ENCODE peak calls at places on chromosomes 5 and 9, in six cellular contexts. X is GM12878, W is HepG2, N is H1, H is SK-N-SH, U is K562. L is an unnamed sample.
A peak's percentile ranks its signal among the peaks of the same experiment; 100 is the strongest.

GRCh38 chr5:40681351-40682311 is 1.9 kb downstream of the PTGER4 start:
- DNase-seq in X (no peak), W (no peak), N (peak; percentile 71), H (peak; percentile 16), U (no peak), L (no peak)

GRCh38 chr9:121954477-121955175 is 138.5 kb downstream of the TTLL11 start:
- DNase-seq in X (no peak), W (no peak), N (no peak), H (peak; percentile 46), U (no peak), L (no peak)

GRCh38 chr9:129237195-129237611 is 59.1 kb upstream of the IER5L start:
- DNase-seq in X (no peak), W (no peak), N (no peak), H (no peak), U (peak; percentile 54), L (no peak)

GRCh38 chr5:3845249-3845648 is 249.6 kb downstream of the IRX1 start:
- DNase-seq in X (no peak), W (peak; percentile 7), N (no peak), H (no peak), U (no peak), L (no peak)

GRCh38 chr5:62315376-62316049 is 9.5 kb downstream of the KIF2A start:
- DNase-seq in X (no peak), W (no peak), N (no peak), H (no peak), U (no peak), L (no peak)

GRCh38 chr9:121286973-121287721 is 19.2 kb downstream of the GSN start:
- DNase-seq in X (no peak), W (peak; percentile 86), N (peak; percentile 77), H (no peak), U (peak; percentile 90), L (peak; percentile 98)

GRCh38 chr5:80399553-80400239 is 8.2 kb upstream of the ZFYVE16 start:
- DNase-seq in X (peak; percentile 43), W (peak; percentile 11), N (no peak), H (peak; percentile 16), U (peak; percentile 11), L (no peak)

GRCh38 chr5:141672071-141672855 is 9.8 kb downstream of the ARAP3 start:
- DNase-seq in X (no peak), W (no peak), N (no peak), H (no peak), U (no peak), L (no peak)

GRCh38 chr5:51201024-51201423 is 182.2 kb upstream of the ISL1 start:
- DNase-seq in X (no peak), W (no peak), N (no peak), H (no peak), U (no peak), L (no peak)

GRCh38 chr9:125659954-125660353 is 47.1 kb downstream of the MAPKAP1 start:
- DNase-seq in X (no peak), W (no peak), N (no peak), H (no peak), U (no peak), L (no peak)

GRCh38 chr9:121819511-121820231 is 168.2 kb downstream of the DAB2IP start:
- DNase-seq in X (no peak), W (no peak), N (no peak), H (peak; percentile 89), U (no peak), L (no peak)

GRCh38 chr9:4555251-4555650 is 65.0 kb downstream of the SLC1A1 start:
- DNase-seq in X (no peak), W (no peak), N (no peak), H (no peak), U (no peak), L (peak; percentile 34)

GRCh38 chr5:76468625-76469410 is 65.7 kb downstream of the IQGAP2 start:
- DNase-seq in X (no peak), W (no peak), N (no peak), H (no peak), U (no peak), L (no peak)

GRCh38 chr9:33867747-33868429 is 50.9 kb downstream of the UBE2R2 start:
- DNase-seq in X (no peak), W (no peak), N (peak; percentile 41), H (peak; percentile 12), U (no peak), L (no peak)

GRCh38 chr9:87776481-87777373 is 50.8 kb downstream of the CTSL start:
- DNase-seq in X (no peak), W (no peak), N (no peak), H (no peak), U (no peak), L (no peak)

GRCh38 chr9:85248514-85249312 is 493.0 kb downstream of the AGTPBP1 start:
- DNase-seq in X (no peak), W (no peak), N (no peak), H (no peak), U (no peak), L (no peak)

GRCh38 chr5:150623152-150623877 is 17.1 kb upstream of the SYNPO start:
- DNase-seq in X (no peak), W (no peak), N (no peak), H (no peak), U (no peak), L (no peak)

GRCh38 chr9:2621678-2622360 is at the start of gene VLDLR:
- DNase-seq in X (no peak), W (no peak), N (peak; percentile 81), H (peak; percentile 90), U (peak; percentile 59), L (no peak)

GRCh38 chr9:114008667-114009410 is 69.3 kb downstream of the AMBP start:
- DNase-seq in X (no peak), W (no peak), N (peak; percentile 32), H (no peak), U (no peak), L (no peak)

GRCh38 chr9:114156658-114157421 is 1.5 kb downstream of the COL27A1 start:
- DNase-seq in X (no peak), W (no peak), N (peak; percentile 64), H (peak; percentile 73), U (no peak), L (no peak)

GRCh38 chr9:112140936-112141335 is 34.2 kb downstream of the SUSD1 start:
- DNase-seq in X (no peak), W (no peak), N (no peak), H (no peak), U (no peak), L (no peak)

GRCh38 chr5:62093981-62094380 is 212.0 kb upstream of the KIF2A start:
- DNase-seq in X (no peak), W (no peak), N (no peak), H (peak; percentile 64), U (no peak), L (no peak)

GRCh38 chr9:676780-677458 is 164.6 kb upstream of the DMRT1 start:
- DNase-seq in X (no peak), W (peak; percentile 86), N (no peak), H (no peak), U (no peak), L (no peak)

GRCh38 chr9:113622600-113623400 is 159.3 kb downstream of the RGS3 start:
- DNase-seq in X (peak; percentile 44), W (peak; percentile 74), N (peak; percentile 77), H (no peak), U (no peak), L (peak; percentile 81)

GRCh38 chr5:139985733-139986132 is 57.4 kb downstream of the NRG2 start:
- DNase-seq in X (peak; percentile 20), W (peak; percentile 21), N (no peak), H (no peak), U (no peak), L (peak; percentile 78)

DNA sequence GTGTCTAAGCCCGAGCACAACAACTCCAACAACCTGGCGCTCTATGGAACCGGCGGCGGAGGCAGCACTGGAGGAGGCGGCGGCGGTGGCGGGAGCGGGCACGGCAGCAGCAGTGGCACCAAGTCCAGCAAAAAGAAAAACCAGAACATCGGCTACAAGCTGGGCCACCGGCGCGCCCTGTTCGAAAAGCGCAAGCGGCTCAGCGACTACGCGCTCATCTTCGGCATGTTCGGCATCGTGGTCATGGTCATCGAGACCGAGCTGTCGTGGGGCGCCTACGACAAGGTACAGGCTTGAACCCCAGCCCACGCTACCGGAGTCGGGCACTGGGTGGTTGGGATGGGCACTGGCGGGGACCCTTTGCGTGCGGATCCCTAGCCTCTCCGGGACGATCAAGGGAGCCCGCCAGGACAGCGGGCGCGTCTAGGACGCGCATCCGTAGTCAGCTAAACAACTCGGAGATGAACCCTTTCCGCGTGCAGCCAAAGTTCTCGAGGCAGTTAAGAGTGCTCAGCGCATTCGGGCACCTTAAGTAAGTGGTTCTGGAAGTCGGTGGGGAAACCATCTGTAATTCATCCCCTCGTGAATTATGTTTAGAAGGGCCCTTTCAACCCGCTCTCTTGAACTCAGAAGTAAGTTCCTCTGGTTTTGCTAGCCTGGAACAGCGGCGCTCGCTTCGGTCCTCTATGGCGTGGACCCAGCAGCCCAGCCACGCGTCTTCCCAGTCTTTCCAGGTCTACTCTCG is 1.3 kb downstream of the KCNN2 start:
- DNase-seq in X (no peak), W (no peak), N (peak; percentile 55), H (peak; percentile 17), U (no peak), L (no peak)
- H3K4me3 ChIP-seq in X (no peak overlapping the region), W (no peak overlapping the region), N (peak overlapping the region; percentile 90), H (no peak overlapping the region), U (no peak overlapping the region), L (no peak overlapping the region)

GRCh38 chr5:1208743-1209551 is 7.6 kb downstream of the SLC6A19 start:
- DNase-seq in X (no peak), W (no peak), N (no peak), H (peak; percentile 79), U (no peak), L (no peak)
- TF ChIP-seq RAD21 in X (peak; percentile 55), W (peak; percentile 71), N (peak; percentile 56), H (peak; percentile 61), U (peak; percentile 45), L (peak; percentile 69)

DNA sequence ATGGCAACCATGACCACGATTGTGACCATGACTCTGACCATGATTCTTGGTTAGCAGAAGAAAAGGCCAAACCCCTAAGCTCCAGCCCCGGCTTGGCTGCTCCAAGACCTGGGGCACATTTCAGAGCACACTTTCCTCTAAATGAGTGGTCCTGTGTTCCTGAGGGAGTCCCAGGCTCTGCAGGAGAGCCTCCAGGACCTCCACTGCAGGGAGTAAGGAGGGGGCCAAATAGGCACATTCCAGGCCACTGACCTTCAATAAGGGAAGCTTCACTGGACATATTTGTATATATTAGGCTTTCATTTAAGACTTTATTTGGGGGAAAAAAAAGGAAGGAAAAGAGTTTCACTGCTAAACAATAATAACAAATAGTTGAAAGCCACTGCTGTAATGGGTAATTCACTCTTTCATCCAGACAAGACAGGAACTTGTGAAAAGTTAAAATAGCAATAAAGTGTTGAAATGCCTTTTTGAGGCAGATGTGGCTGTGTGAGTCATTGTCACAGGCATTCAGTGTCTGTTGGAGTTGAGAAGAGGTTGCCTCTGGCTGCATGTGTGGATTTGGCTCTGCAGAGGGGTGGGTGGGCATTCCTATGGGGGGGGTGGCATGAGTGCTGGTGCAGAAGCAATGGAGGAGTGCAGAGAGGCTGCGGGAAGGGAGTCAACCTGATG is 63.9 kb upstream of the TGFBR1 start:
- DNase-seq in X (no peak), W (no peak), N (no peak), H (no peak), U (no peak), L (no peak)
- TF ChIP-seq POLR2AphosphoS5 in X (no peak), W (no peak), N (no peak), H (no peak), U (no peak), L (no peak)

DNA sequence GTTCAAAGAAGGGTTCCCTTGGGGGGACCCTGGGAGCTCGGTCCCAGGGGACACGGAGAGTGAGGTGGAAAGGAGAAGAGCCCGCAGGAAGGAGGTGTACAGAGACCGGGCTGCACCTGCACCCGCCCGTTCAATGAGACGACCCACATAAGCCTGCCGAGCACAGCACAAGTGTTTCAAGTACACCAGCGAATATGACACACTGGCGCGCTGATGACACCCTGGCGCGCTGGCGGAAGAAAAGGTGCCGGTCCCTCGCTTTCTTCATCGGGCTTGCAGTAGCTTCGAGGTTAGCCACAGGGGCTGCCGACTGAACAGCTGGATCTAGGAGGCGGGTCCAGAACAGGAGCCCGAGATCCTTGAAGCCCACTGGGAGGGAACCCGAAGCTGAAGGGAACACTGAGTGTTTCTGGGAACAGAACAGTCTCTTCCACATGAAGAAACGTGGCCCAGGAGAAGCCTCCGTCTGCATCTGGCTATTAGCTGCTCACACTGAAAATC is 1.4 kb downstream of the TBC1D9B start:
- DNase-seq in X (no peak), W (no peak), N (no peak), H (no peak), U (no peak), L (no peak)
- H3K4me3 ChIP-seq in X (peak overlapping the region; percentile 94), W (peak overlapping the region; percentile 86), N (peak overlapping the region; percentile 25), H (peak overlapping the region; percentile 76), U (peak overlapping the region; percentile 61), L (peak overlapping the region; percentile 90)

L was measured in HCT116.